ENCODE peak calls at places on chromosomes 13 and 19, in seven cellular contexts. F is stomach, N is ovary, W is colonic mucosa, A is spleen, G is psoas muscle, H is ascending aorta. Y is an unnamed sample. For H3K9me3 and H3K27me3, the result is how much of the 10 kb centered on the place peaks cover.

GRCh38 chr13:31037351-31037750 is 104.9 kb downstream of the TEX26 start:
- DNase-seq in G (no peak), A (no peak), W (no peak), F (no peak), H (no peak), N (no peak), Y (no peak)

GRCh38 chr13:32323912-32324311 is 8.6 kb downstream of the BRCA2 start:
- DNase-seq in A (no peak), G (no peak), F (no peak), W (no peak), N (no peak), H (no peak), Y (no peak)

GRCh38 chr13:50629497-50629896 is 214.0 kb downstream of the DLEU7 start:
- DNase-seq in G (no peak), H (no peak), N (no peak), W (no peak), F (no peak), A (no peak), Y (no peak)

GRCh38 chr19:55319786-55320185 is 5.4 kb downstream of the TMEM150B start:
- DNase-seq in H (no peak), N (peak), G (peak), W (no peak), F (no peak), A (no peak), Y (peak)

GRCh38 chr19:56839665-56840451 is 668 bp downstream of the PEG3 start:
- DNase-seq in F (peak), A (peak), H (peak), N (peak), G (peak), W (peak), Y (peak)

GRCh38 chr19:39335168-39335567 is 675 bp downstream of the GMFG start:
- DNase-seq in F (no peak), A (peak), W (no peak), G (no peak), H (no peak), N (no peak), Y (no peak)

GRCh38 chr13:75312884-75313520 is 169.0 kb downstream of the TBC1D4 start:
- DNase-seq in G (no peak), A (no peak), W (peak), F (no peak), N (no peak), H (no peak), Y (no peak)

GRCh38 chr19:1247747-1248453 is 483 bp upstream of the MIDN start:
- DNase-seq in H (peak), F (peak), N (peak), G (peak), A (peak), W (peak), Y (no peak)

GRCh38 chr19:58558066-58558622 is at the start of gene UBE2M:
- DNase-seq in A (peak), W (peak), G (peak), H (no peak), N (peak), F (peak), Y (no peak)

GRCh38 chr19:13022859-13023636 is 27.8 kb downstream of the NFIX start:
- DNase-seq in G (peak), N (peak), A (no peak), F (peak), W (peak), H (no peak), Y (peak)

GRCh38 chr19:1268392-1269064 is 604 bp upstream of the CIRBP start:
- DNase-seq in N (no peak), F (no peak), A (peak), H (no peak), G (peak), W (no peak), Y (no peak)

GRCh38 chr13:50589139-50589538 is 254.4 kb downstream of the DLEU7 start:
- DNase-seq in G (no peak), F (no peak), H (no peak), A (no peak), W (no peak), N (no peak), Y (no peak)

GRCh38 chr19:33698576-33699435 is 77.1 kb downstream of the CHST8 start:
- DNase-seq in H (no peak), N (no peak), G (no peak), A (peak), W (no peak), F (no peak), Y (no peak)

GRCh38 chr19:38665950-38666661 is 18.7 kb downstream of the ACTN4 start:
- DNase-seq in N (peak), A (peak), F (no peak), H (no peak), G (peak), W (no peak), Y (no peak)

GRCh38 chr19:31249217-31249616 is 100.0 kb downstream of the TSHZ3 start:
- DNase-seq in A (no peak), H (no peak), N (no peak), G (no peak), F (no peak), W (no peak), Y (peak)

GRCh38 chr19:17777840-17778620 is 16.9 kb upstream of the B3GNT3 start:
- DNase-seq in G (peak), H (no peak), W (peak), F (peak), N (peak), A (peak), Y (peak)

GRCh38 chr19:6779204-6779603 is 6.7 kb downstream of the VAV1 start:
- DNase-seq in F (no peak), N (no peak), H (no peak), A (no peak), W (no peak), G (no peak), Y (no peak)

GRCh38 chr13:37194428-37194861 is 89.0 kb upstream of the CSNK1A1L start:
- DNase-seq in H (no peak), A (no peak), G (no peak), W (no peak), F (no peak), N (no peak), Y (no peak)

GRCh38 chr13:47175172-47175806 is 278.4 kb upstream of the HTR2A start:
- DNase-seq in N (no peak), A (no peak), F (no peak), H (no peak), G (no peak), W (no peak), Y (no peak)

GRCh38 chr19:21256722-21257121 is 72.5 kb downstream of the ZNF708 start:
- DNase-seq in H (no peak), G (no peak), W (no peak), F (no peak), A (no peak), N (no peak), Y (peak)

GRCh38 chr13:27619711-27620376 is 485 bp downstream of the LNX2 start:
- DNase-seq in H (no peak), F (no peak), N (no peak), G (peak), W (peak), A (peak), Y (peak)

GRCh38 chr13:34207872-34208271 is 389.9 kb downstream of the RFC3 start:
- DNase-seq in G (no peak), H (no peak), F (no peak), W (no peak), N (no peak), A (no peak), Y (no peak)

GRCh38 chr13:43785681-43786471 is 896 bp downstream of the ENOX1 start:
- DNase-seq in G (peak), F (peak), A (peak), H (no peak), W (peak), N (peak), Y (peak)

GRCh38 chr19:35164418-35164817 is 9.9 kb downstream of the FXYD5 start:
- DNase-seq in W (no peak), N (no peak), F (no peak), A (no peak), G (no peak), H (no peak), Y (no peak)

GRCh38 chr13:24670927-24671326 is 9.3 kb upstream of the ATP12A start:
- DNase-seq in N (no peak), G (no peak), A (no peak), W (peak), H (no peak), F (no peak), Y (no peak)

GRCh38 chr19:43300876-43301765 is 31.8 kb upstream of the PSG9 start:
- DNase-seq in W (no peak), H (no peak), N (no peak), A (no peak), G (no peak), F (no peak), Y (no peak)

GRCh38 chr13:42847891-42848663 is 66.7 kb downstream of the FAM216B start:
- DNase-seq in W (no peak), N (no peak), G (no peak), H (no peak), A (no peak), F (no peak), Y (no peak)

GRCh38 chr13:114010401-114011101 is 36.7 kb upstream of the C13orf46 start:
- DNase-seq in F (no peak), A (no peak), H (no peak), G (peak), N (no peak), W (no peak), Y (no peak)

GRCh38 chr13:45289936-45290563 is 50.9 kb downstream of the TPT1 start:
- DNase-seq in F (no peak), G (no peak), W (no peak), N (no peak), A (no peak), H (no peak), Y (no peak)

GRCh38 chr13:79749556-79749955 is 268.6 kb downstream of the NDFIP2 start:
- DNase-seq in G (no peak), F (no peak), A (no peak), W (no peak), H (no peak), N (no peak), Y (no peak)

GRCh38 chr19:33214621-33215020 is 11.0 kb downstream of the SLC7A10 start:
- DNase-seq in W (no peak), F (no peak), N (no peak), A (no peak), G (peak), H (no peak), Y (no peak)

GRCh38 chr13:24540236-24541126 is 27.9 kb upstream of the PARP4 start:
- DNase-seq in W (peak), F (no peak), H (no peak), A (peak), N (no peak), G (no peak), Y (peak)

GRCh38 chr13:95677564-95678386 is 836 bp downstream of the DNAJC3 start:
- DNase-seq in W (peak), H (no peak), F (no peak), G (no peak), A (no peak), N (no peak), Y (no peak)

GRCh38 chr13:113843063-113843654 is 20.7 kb downstream of the GAS6 start:
- DNase-seq in G (peak), A (peak), H (no peak), N (no peak), F (no peak), W (no peak), Y (no peak)

GRCh38 chr19:11480081-11480926 is 542 bp downstream of the ELAVL3 start:
- DNase-seq in G (no peak), N (no peak), W (no peak), A (no peak), F (no peak), H (no peak), Y (no peak)

GRCh38 chr19:1521636-1522035 is 2.2 kb upstream of the PLK5 start:
- DNase-seq in W (no peak), A (no peak), G (no peak), F (no peak), N (no peak), H (no peak), Y (peak)

DNA sequence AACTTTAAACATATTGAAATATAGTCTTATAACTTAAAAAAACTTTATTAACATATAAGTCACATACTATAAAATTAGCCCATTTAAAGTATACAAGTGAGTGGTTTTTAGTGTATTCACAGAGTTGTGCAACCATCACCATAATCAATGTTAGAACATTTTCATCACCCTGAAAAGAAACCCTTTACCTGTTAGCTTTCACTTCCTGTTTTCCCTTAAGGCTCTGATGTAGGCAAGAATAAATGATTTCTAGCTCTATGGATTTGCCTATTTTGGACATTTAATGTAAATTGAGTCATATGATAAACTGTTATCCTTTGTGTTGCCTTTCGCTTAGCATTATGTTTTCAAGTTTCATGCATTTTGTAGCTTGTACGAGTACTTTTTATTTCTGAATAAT is 15.6 kb downstream of the ZNF568 start:
- DNase-seq in A (no peak), W (no peak), G (no peak), H (no peak), N (no peak), F (no peak), Y (no peak)
- H3K9me3 ChIP-seq in A (under half), W (under half), G (under half), H (under half), N (under half), F (half or more), Y (under half)

GRCh38 chr19:10418281-10419199 is 1.8 kb upstream of the PDE4A start:
- DNase-seq in W (no peak), A (no peak), H (no peak), N (no peak), F (no peak), G (no peak), Y (no peak)
- TF ChIP-seq CTCF in W (no peak), A (no peak), H (no peak), N (no peak), F (no peak), G (no peak), Y (no peak)

GRCh38 chr19:51311388-51312257 is at the start of gene IGLON5:
- DNase-seq in G (no peak), F (no peak), N (no peak), W (no peak), H (no peak), A (peak), Y (peak)
- H3K27me3 ChIP-seq in G (under half), F (half or more), N (under half), W (under half), H (under half), A (half or more), Y (under half)

GRCh38 chr19:51873097-51873496 is 14.7 kb downstream of the ZNF577 start:
- DNase-seq in W (no peak), A (no peak), H (no peak), F (no peak), G (no peak), N (no peak), Y (no peak)
- H3K9me3 ChIP-seq in W (under half), A (half or more), H (half or more), F (half or more), G (half or more), N (half or more), Y (under half)

GRCh38 chr13:110680852-110681251 is 25.1 kb downstream of the CARS2 start:
- DNase-seq in W (no peak), H (no peak), A (peak), G (no peak), F (no peak), N (no peak), Y (no peak)
- TF ChIP-seq CTCF in W (no peak), H (no peak), A (peak), G (peak), F (no peak), N (no peak), Y (peak)

DNA sequence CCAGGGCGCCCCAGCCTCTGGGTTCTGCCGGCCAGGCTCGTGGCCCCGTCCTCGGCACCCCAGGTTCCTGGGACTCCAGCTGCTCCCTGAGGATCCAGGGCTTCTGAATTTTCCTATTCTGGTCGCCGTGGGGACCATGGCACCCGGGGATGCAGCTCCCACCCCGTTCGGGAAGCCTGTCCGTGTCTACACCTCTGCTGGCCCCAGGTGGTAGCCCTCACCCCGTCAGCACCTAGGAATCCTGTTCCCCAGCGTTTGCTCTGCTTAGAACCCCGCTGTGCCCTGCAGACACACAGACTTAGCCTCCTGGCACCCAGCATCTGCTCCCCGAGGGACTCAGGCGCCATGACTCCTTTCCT is 960 bp downstream of the PPFIA3 start:
- DNase-seq in F (no peak), W (no peak), N (no peak), H (no peak), A (no peak), G (no peak), Y (no peak)
- H3K27me3 ChIP-seq in F (under half), W (under half), N (under half), H (under half), A (under half), G (under half), Y (under half)

GRCh38 chr19:37127999-37128820 is 44.3 kb downstream of the ZNF585A start:
- DNase-seq in G (no peak), F (no peak), N (no peak), W (no peak), H (no peak), A (no peak), Y (no peak)
- H3K9me3 ChIP-seq in G (half or more), F (half or more), N (half or more), W (under half), H (half or more), A (half or more), Y (under half)

GRCh38 chr19:23822735-23823134 is 64.0 kb upstream of the ZNF681 start:
- DNase-seq in G (no peak), A (no peak), W (no peak), H (no peak), F (peak), N (no peak), Y (no peak)

GRCh38 chr19:23823952-23824389 is 65.3 kb upstream of the ZNF681 start:
- DNase-seq in A (no peak), F (no peak), W (peak), G (no peak), N (no peak), H (no peak), Y (peak)
- TF ChIP-seq CTCF in A (peak), F (no peak), W (peak), G (no peak), N (no peak), H (no peak), Y (no peak)